ENCODE peak calls at places on chromosome 5, in nine cellular contexts. C, J, K, R, E, Y, O, X and N are unnamed samples.

GRCh38 chr5:1005904-1006655 is 2.5 kb upstream of the NKD2 start:
- DNase-seq in Y (no peak), R (peak; percentile 12), C (no peak), O (peak; percentile 1), J (no peak), E (no peak), K (no peak), X (no peak), N (peak; percentile 22)

GRCh38 chr5:96440185-96440538 is 7.1 kb upstream of the PCSK1 start:
- DNase-seq in K (no peak), R (no peak), Y (no peak), X (no peak), C (no peak), J (no peak), E (no peak), O (no peak), N (no peak)

GRCh38 chr5:74638776-74639537 is 1.6 kb downstream of the ENC1 start:
- DNase-seq in Y (peak; percentile 66), K (peak; percentile 64), J (no peak), O (no peak), C (peak; percentile 60), X (peak; percentile 61), R (no peak), E (no peak), N (no peak)

GRCh38 chr5:177362871-177363507 is 5.3 kb downstream of the RGS14 start:
- DNase-seq in X (no peak), E (peak; percentile 81), Y (no peak), R (peak; percentile 59), K (peak; percentile 62), O (peak; percentile 65), J (peak; percentile 70), C (peak; percentile 82), N (peak; percentile 41)

GRCh38 chr5:126912607-126913006 is 117.8 kb downstream of the MARCHF3 start:
- DNase-seq in E (peak; percentile 35), X (peak; percentile 6), Y (peak; percentile 19), J (no peak), R (no peak), K (no peak), C (no peak), O (no peak), N (no peak)

GRCh38 chr5:172002310-172002709 is 4.1 kb downstream of the FBXW11 start:
- DNase-seq in Y (peak; percentile 15), O (no peak), E (no peak), K (peak; percentile 40), X (no peak), C (no peak), J (no peak), R (no peak), N (no peak)

GRCh38 chr5:141958113-141958512 is at the start of gene PCDH12:
- DNase-seq in J (peak; percentile 68), Y (no peak), X (peak; percentile 7), O (no peak), C (no peak), R (peak; percentile 61), E (peak; percentile 21), K (no peak), N (no peak)

GRCh38 chr5:18744990-18745590 is 1110.8 kb downstream of the TAF11L14 start:
- DNase-seq in E (no peak), K (no peak), O (peak; percentile 13), J (no peak), X (no peak), Y (no peak), C (no peak), R (no peak), N (no peak)

GRCh38 chr5:11482011-11482410 is 422.2 kb downstream of the CTNND2 start:
- DNase-seq in J (no peak), X (no peak), O (no peak), C (no peak), R (no peak), K (no peak), Y (peak; percentile 34), E (no peak), N (no peak)

GRCh38 chr5:1205255-1206180 is 4.1 kb downstream of the SLC6A19 start:
- DNase-seq in J (no peak), R (no peak), Y (no peak), X (no peak), E (no peak), C (no peak), K (no peak), O (no peak), N (no peak)

GRCh38 chr5:142866563-142867275 is 96.5 kb downstream of the ARHGAP26 start:
- DNase-seq in Y (peak; percentile 75), C (peak; percentile 14), K (peak; percentile 76), R (no peak), X (peak; percentile 73), E (peak; percentile 24), J (no peak), O (peak; percentile 44), N (no peak)

GRCh38 chr5:84524491-84524890 is 139.8 kb upstream of the EDIL3 start:
- DNase-seq in O (no peak), X (peak; percentile 18), J (no peak), K (no peak), R (no peak), E (no peak), C (no peak), Y (peak; percentile 27), N (no peak)

GRCh38 chr5:55853818-55854217 is 2.7 kb downstream of the IL31RA start:
- DNase-seq in Y (peak; percentile 51), R (no peak), J (no peak), C (no peak), E (no peak), O (no peak), X (peak; percentile 67), K (peak; percentile 7), N (no peak)

GRCh38 chr5:78132507-78132906 is 162.0 kb downstream of the AP3B1 start:
- DNase-seq in R (no peak), E (no peak), Y (no peak), X (no peak), J (no peak), K (no peak), O (no peak), C (no peak), N (no peak)

GRCh38 chr5:78129632-78130031 is 164.9 kb downstream of the AP3B1 start:
- DNase-seq in X (no peak), E (no peak), R (no peak), Y (no peak), J (no peak), O (no peak), K (no peak), C (no peak), N (no peak)

GRCh38 chr5:78133423-78133822 is 161.1 kb downstream of the AP3B1 start:
- DNase-seq in J (no peak), K (no peak), E (no peak), O (no peak), Y (no peak), R (no peak), X (no peak), C (no peak), N (no peak)

DNA sequence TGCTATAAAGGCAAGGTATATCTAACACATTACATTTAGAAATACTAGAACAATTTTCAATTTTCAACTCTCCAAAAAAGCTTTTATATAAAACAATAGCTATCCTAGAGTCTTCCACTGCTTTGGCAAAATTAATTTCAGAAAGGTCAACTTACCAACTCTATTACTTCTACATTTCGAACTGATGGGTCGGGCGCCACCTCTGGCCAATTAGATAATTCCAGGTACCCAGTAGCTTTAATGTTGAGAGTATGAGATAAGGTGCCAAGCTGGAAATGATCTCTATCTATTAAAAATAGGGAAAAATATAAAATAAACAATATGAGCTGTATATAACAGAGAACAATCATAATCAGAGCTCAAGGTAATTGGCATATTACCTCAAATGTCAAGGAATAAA is 166.6 kb downstream of the AP3B1 start:
- DNase-seq in K (no peak), X (no peak), J (no peak), Y (no peak), E (peak; percentile 29), R (no peak), O (no peak), C (no peak), N (no peak)
- TF ChIP-seq CTCF in K (peak; percentile 51), X (no peak), J (no peak), Y (peak; percentile 35), E (peak; percentile 41), R (no peak), O (no peak), C (peak; percentile 21), N (peak; percentile 14)

DNA sequence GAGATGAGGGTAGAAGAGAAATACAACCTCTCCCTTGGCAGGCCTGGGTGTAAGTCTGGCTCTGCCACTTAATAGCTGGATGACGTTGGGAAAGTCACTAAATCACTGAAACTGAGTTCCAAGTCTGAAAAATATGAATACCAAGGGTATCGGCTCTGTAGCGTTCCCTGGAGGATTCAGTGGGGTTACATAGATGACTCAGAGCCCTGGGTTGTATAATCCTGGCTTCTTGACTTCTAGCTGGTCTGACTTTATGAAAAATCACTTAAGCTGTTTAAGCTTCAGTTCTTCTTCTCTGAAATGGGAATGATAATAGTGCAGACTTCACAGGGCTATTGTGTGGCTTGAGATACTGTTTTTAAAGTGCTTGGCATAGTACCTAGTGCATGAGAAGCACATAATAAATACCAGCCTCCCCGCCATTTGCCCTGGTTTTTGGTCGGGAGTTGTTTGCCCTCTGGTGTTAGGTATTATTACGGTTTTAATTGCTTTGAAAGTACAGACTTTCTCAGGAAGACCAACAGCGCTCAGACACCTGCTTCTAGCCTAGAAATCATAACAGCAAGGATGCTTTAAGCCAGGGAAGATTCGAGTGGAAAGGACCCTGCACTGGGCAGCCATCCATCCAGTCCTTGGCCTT is 43.0 kb downstream of the CYFIP2 start:
- DNase-seq in K (peak; percentile 30), E (no peak), R (no peak), O (peak; percentile 27), X (no peak), J (no peak), Y (peak; percentile 6), C (no peak), N (no peak)
- TF ChIP-seq CTCF in K (peak; percentile 48), E (no peak), R (peak; percentile 43), O (no peak), X (no peak), J (no peak), Y (no peak), C (no peak), N (no peak)

DNA sequence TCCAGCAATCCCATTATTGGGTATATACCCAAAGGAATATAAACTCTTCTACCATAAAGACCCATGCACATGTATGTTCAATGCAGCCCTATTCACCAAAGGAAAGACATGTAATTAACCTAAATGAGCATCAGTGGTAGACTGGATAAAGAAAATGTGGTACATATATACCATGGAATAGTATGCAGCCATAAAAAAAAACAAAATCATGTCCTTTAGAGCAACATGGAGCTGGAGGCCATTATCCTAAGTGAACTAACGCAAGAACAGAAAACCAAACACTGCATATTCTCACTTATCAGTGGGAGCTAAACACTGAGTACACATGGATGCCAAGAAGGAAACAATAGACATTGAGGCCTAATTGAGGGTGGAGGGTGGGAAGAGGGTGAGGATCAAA is 27.8 kb downstream of the DTWD2 start:
- DNase-seq in O (no peak), C (no peak), Y (no peak), E (no peak), K (no peak), J (no peak), X (no peak), R (no peak), N (no peak)
- TF ChIP-seq CTCF in O (no peak), C (no peak), Y (no peak), E (no peak), K (no peak), J (no peak), X (no peak), R (no peak), N (no peak)

DNA sequence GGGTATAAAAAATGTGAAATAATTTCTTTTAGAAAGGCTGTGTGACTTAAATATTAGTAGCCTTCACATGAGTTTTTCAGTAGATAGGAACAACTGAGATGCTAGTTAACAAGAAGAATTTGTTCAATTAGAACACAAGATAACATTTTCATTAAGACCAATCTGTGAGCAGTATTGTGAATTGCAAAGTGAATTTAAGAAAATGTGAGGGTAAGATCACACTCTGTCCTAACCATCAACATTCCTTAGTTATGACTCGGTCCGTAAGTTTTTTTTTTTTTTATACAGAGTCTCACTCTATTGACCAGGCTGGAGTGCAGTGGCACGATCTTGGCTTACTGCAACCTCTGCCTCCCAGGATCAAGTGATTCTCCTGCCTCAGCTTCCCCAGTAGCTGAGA is 180.2 kb upstream of the EGFLAM start:
- DNase-seq in X (peak; percentile 5), K (peak; percentile 39), C (no peak), J (no peak), O (no peak), E (no peak), Y (peak; percentile 25), R (no peak), N (no peak)
- TF ChIP-seq CTCF in X (no peak), K (no peak), C (no peak), J (no peak), O (no peak), E (no peak), Y (no peak), R (no peak), N (no peak)